ENCODE peak calls at places on chromosome 5, in five cellular contexts. F, C, P, V and W are unnamed samples.

GRCh38 chr5:176678584-176678983 is 31.3 kb downstream of the TSPAN17 start:
- DNase-seq in F (no peak), P (no peak), C (no peak), V (no peak), W (no peak)

GRCh38 chr5:176675676-176676360 is 28.5 kb downstream of the TSPAN17 start:
- DNase-seq in F (no peak), V (no peak), P (no peak), C (no peak), W (no peak)

GRCh38 chr5:73365301-73365853 is 83.2 kb downstream of the FOXD1 start:
- DNase-seq in C (no peak), V (no peak), P (no peak), F (no peak), W (no peak)

GRCh38 chr5:76250463-76250862 is 152.6 kb upstream of the IQGAP2 start:
- DNase-seq in P (no peak), V (no peak), F (no peak), C (no peak), W (no peak)

GRCh38 chr5:96431376-96432244 is 1.4 kb downstream of the PCSK1 start:
- DNase-seq in F (no peak), V (peak; percentile 20), P (no peak), C (no peak), W (no peak)

GRCh38 chr5:111572561-111572960 is 60.2 kb upstream of the STARD4 start:
- DNase-seq in V (no peak), F (no peak), P (no peak), C (no peak), W (no peak)

GRCh38 chr5:17426104-17426739 is 71.8 kb upstream of the TAF11L2 start:
- DNase-seq in C (no peak), V (no peak), F (no peak), P (no peak), W (no peak)

GRCh38 chr5:136629125-136629790 is 263.9 kb upstream of the TRPC7 start:
- DNase-seq in C (no peak), V (no peak), P (no peak), F (no peak), W (no peak)

GRCh38 chr5:61293051-61293450 is 39.0 kb upstream of the ZSWIM6 start:
- DNase-seq in V (no peak), C (no peak), P (no peak), F (peak; percentile 60), W (no peak)

GRCh38 chr5:6361101-6361500 is 17.2 kb downstream of the MED10 start:
- DNase-seq in C (no peak), F (no peak), V (no peak), P (no peak), W (no peak)

GRCh38 chr5:11076945-11077613 is 316.0 kb upstream of the DAP start:
- DNase-seq in C (no peak), F (no peak), V (no peak), P (no peak), W (no peak)

GRCh38 chr5:149581931-149582768 is 852 bp downstream of the ARHGEF37 start:
- DNase-seq in V (peak; percentile 32), C (peak; percentile 39), P (no peak), F (peak; percentile 44), W (peak; percentile 70)

GRCh38 chr5:86917117-86917579 is 299.4 kb downstream of the COX7C start:
- DNase-seq in V (no peak), F (no peak), C (peak; percentile 48), P (no peak), W (no peak)

GRCh38 chr5:16792278-16793275 is 143.5 kb downstream of the MYO10 start:
- DNase-seq in V (no peak), F (no peak), P (no peak), C (no peak), W (no peak)

GRCh38 chr5:126172812-126173211 is 250.4 kb upstream of the GRAMD2B start:
- DNase-seq in C (no peak), P (no peak), F (no peak), V (no peak), W (no peak)

GRCh38 chr5:159908201-159908940 is 7.9 kb upstream of the ADRA1B start:
- DNase-seq in V (no peak), C (no peak), P (no peak), F (no peak), W (no peak)

GRCh38 chr5:112240011-112240410 is 179.1 kb downstream of the EPB41L4A start:
- DNase-seq in F (no peak), P (no peak), C (no peak), V (no peak), W (no peak)

GRCh38 chr5:73272351-73272750 is 99.4 kb downstream of the TMEM174 start:
- DNase-seq in F (no peak), C (no peak), V (no peak), P (no peak), W (no peak)

GRCh38 chr5:9714187-9714586 is 84.0 kb upstream of the TAS2R1 start:
- DNase-seq in F (no peak), P (no peak), V (no peak), C (no peak), W (no peak)

GRCh38 chr5:91190333-91190680 is 192.8 kb downstream of the ARRDC3 start:
- DNase-seq in F (no peak), V (no peak), P (no peak), C (no peak), W (no peak)

GRCh38 chr5:16964821-16965220 is 28.7 kb upstream of the MYO10 start:
- DNase-seq in F (no peak), V (no peak), P (no peak), C (no peak), W (no peak)

GRCh38 chr5:74903165-74903787 is 37.1 kb upstream of the FAM169A start:
- DNase-seq in P (peak; percentile 66), F (peak; percentile 71), V (no peak), C (no peak), W (peak; percentile 43)

GRCh38 chr5:53331463-53331862 is 149.0 kb upstream of the FST start:
- DNase-seq in C (no peak), P (no peak), V (no peak), F (no peak), W (no peak)

GRCh38 chr5:59367791-59368394 is 525.6 kb downstream of the PDE4D start:
- DNase-seq in P (peak; percentile 55), V (peak; percentile 52), F (peak; percentile 66), C (peak; percentile 52), W (peak; percentile 73)

GRCh38 chr5:43017438-43017820 is 22.7 kb downstream of the ANXA2R start:
- DNase-seq in P (no peak), C (no peak), F (peak; percentile 54), V (no peak), W (peak; percentile 62)

GRCh38 chr5:43016217-43016779 is 23.8 kb downstream of the ANXA2R start:
- DNase-seq in P (no peak), F (no peak), C (no peak), V (no peak), W (no peak)

GRCh38 chr5:43019615-43020293 is 20.4 kb downstream of the ANXA2R start:
- DNase-seq in C (no peak), V (no peak), F (peak; percentile 85), P (peak; percentile 81), W (peak; percentile 95)

GRCh38 chr5:43020294-43020711 is 19.8 kb downstream of the ANXA2R start:
- DNase-seq in P (no peak), F (no peak), C (no peak), V (no peak), W (no peak)

DNA sequence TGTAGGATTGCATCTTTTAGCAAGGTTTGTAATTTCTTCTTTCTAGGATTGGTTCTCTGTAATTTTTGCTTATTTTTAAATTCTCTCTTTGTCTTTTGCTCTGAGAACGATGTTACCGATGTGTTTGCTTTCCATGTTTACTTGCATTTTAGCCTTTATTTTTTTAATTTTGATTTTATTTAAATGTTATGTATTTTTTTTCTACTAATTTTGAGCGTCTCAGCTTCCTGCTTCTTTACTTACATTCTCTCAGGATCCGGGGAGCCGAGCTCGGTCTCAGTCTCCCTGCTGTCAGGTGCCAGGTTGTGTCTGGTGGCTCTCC is 20.9 kb downstream of the ANXA2R start:
- DNase-seq in C (no peak), V (no peak), F (no peak), P (no peak), W (no peak)
- H3K4me3 ChIP-seq in C (peak overlapping the region; percentile 80), V (peak overlapping the region; percentile 52), F (peak overlapping the region; percentile 61), P (peak overlapping the region; percentile 52), W (peak overlapping the region; percentile 70)

GRCh38 chr5:169295241-169295747 is 5.6 kb downstream of the SLIT3 start:
- DNase-seq in V (no peak), P (no peak), C (no peak), F (no peak), W (no peak)

GRCh38 chr5:169291877-169292276 is 9.1 kb downstream of the SLIT3 start:
- DNase-seq in P (no peak), F (no peak), V (no peak), C (no peak), W (no peak)

GRCh38 chr5:169296456-169297220 is 4.3 kb downstream of the SLIT3 start:
- DNase-seq in C (no peak), P (no peak), V (peak; percentile 46), F (peak; percentile 12), W (no peak)

GRCh38 chr5:169298193-169298592 is 2.7 kb downstream of the SLIT3 start:
- DNase-seq in V (no peak), C (no peak), F (no peak), P (no peak), W (no peak)

GRCh38 chr5:169294621-169295020 is 6.3 kb downstream of the SLIT3 start:
- DNase-seq in C (no peak), F (no peak), V (no peak), P (no peak), W (no peak)
- H3K4me1 ChIP-seq in C (peaks cover 1% of the 10 kb centered on the region), F (no peaks in the 10 kb centered on the region), V (peaks cover 10% of the 10 kb centered on the region), P (no peaks in the 10 kb centered on the region), W (no peaks in the 10 kb centered on the region)

GRCh38 chr5:154773314-154773713 is 18.1 kb downstream of the LARP1 start:
- DNase-seq in P (no peak), C (no peak), F (no peak), V (no peak), W (no peak)

GRCh38 chr5:154770111-154770510 is 14.9 kb downstream of the LARP1 start:
- DNase-seq in C (no peak), V (no peak), P (no peak), F (no peak), W (no peak)

GRCh38 chr5:154768207-154768606 is 13.0 kb downstream of the LARP1 start:
- DNase-seq in P (no peak), F (no peak), C (no peak), V (no peak), W (no peak)

GRCh38 chr5:154767537-154767936 is 12.4 kb downstream of the LARP1 start:
- DNase-seq in C (no peak), P (no peak), F (no peak), V (no peak), W (no peak)

GRCh38 chr5:154771383-154771901 is 16.3 kb downstream of the LARP1 start:
- DNase-seq in V (peak; percentile 27), P (no peak), C (peak; percentile 24), F (no peak), W (no peak)
- H3K4me3 ChIP-seq in V (no peak overlapping the region), P (no peak overlapping the region), C (no peak overlapping the region), F (no peak overlapping the region), W (no peak overlapping the region)

GRCh38 chr5:124741711-124742496 is 4.5 kb downstream of the ZNF608 start:
- DNase-seq in P (no peak), V (no peak), C (peak; percentile 84), F (peak; percentile 42), W (no peak)

GRCh38 chr5:124740991-124741583 is 5.4 kb downstream of the ZNF608 start:
- DNase-seq in F (no peak), V (no peak), C (no peak), P (no peak), W (no peak)

GRCh38 chr5:124737651-124738050 is 8.8 kb downstream of the ZNF608 start:
- DNase-seq in V (no peak), C (no peak), F (no peak), P (no peak), W (no peak)

GRCh38 chr5:124738751-124739559 is 7.5 kb downstream of the ZNF608 start:
- DNase-seq in F (no peak), P (no peak), V (no peak), C (peak; percentile 72), W (no peak)

GRCh38 chr5:124740055-124740454 is 6.4 kb downstream of the ZNF608 start:
- DNase-seq in F (no peak), V (no peak), P (no peak), C (peak; percentile 65), W (no peak)
- H3K4me1 ChIP-seq in F (peaks cover 75% of the 10 kb centered on the region), V (no peaks in the 10 kb centered on the region), P (peaks cover 58% of the 10 kb centered on the region), C (peaks cover 15% of the 10 kb centered on the region), W (peaks cover 98% of the 10 kb centered on the region)